ENCODE peak calls at places on chromosomes 16 and 17, in nine cellular contexts. One of them, this sample, is unnamed.
A peak's percentile ranks its signal among the peaks of the same experiment; 100 is the strongest.

GRCh38 chr17:19549746-19550623 is 16.3 kb downstream of the SLC47A1 start:
- DNase-seq in A549: no peak
- DNase-seq in fibroblast of the aortic adventitia: no peak
- DNase-seq in brain microvascular endothelial cell: no peak
- DNase-seq in tibial nerve: no peak
- DNase-seq in stomach: no peak
- DNase-seq in GM12864: no peak
- DNase-seq in left ventricle myocardium inferior: no peak
- DNase-seq in astrocyte of the spinal cord: no peak
- DNase-seq in this sample: no peak

GRCh38 chr16:27458196-27458728 is 56.3 kb downstream of the IL21R start:
- DNase-seq in A549: no peak
- DNase-seq in fibroblast of the aortic adventitia: no peak
- DNase-seq in brain microvascular endothelial cell: no peak
- DNase-seq in tibial nerve: no peak
- DNase-seq in stomach: no peak
- DNase-seq in GM12864: no peak
- DNase-seq in left ventricle myocardium inferior: no peak
- DNase-seq in astrocyte of the spinal cord: no peak
- DNase-seq in this sample: no peak

GRCh38 chr17:50841949-50842354 is 6.6 kb downstream of the WFIKKN2 start:
- DNase-seq in A549: peak; percentile 94
- DNase-seq in fibroblast of the aortic adventitia: peak; percentile 74
- DNase-seq in brain microvascular endothelial cell: peak; percentile 60
- DNase-seq in tibial nerve: peak; percentile 63
- DNase-seq in stomach: peak; percentile 75
- DNase-seq in GM12864: no peak
- DNase-seq in left ventricle myocardium inferior: peak; percentile 61
- DNase-seq in astrocyte of the spinal cord: peak; percentile 56
- DNase-seq in this sample: peak; percentile 45

GRCh38 chr16:67645397-67646121 is 615 bp downstream of the CARMIL2 start:
- DNase-seq in A549: no peak
- DNase-seq in fibroblast of the aortic adventitia: no peak
- DNase-seq in brain microvascular endothelial cell: no peak
- DNase-seq in tibial nerve: no peak
- DNase-seq in stomach: no peak
- DNase-seq in GM12864: no peak
- DNase-seq in left ventricle myocardium inferior: no peak
- DNase-seq in astrocyte of the spinal cord: no peak
- DNase-seq in this sample: no peak

GRCh38 chr17:63974594-63975192 is 2.0 kb upstream of the SCN4A start:
- DNase-seq in A549: peak; percentile 63
- DNase-seq in fibroblast of the aortic adventitia: peak; percentile 52
- DNase-seq in brain microvascular endothelial cell: peak; percentile 49
- DNase-seq in tibial nerve: no peak
- DNase-seq in stomach: no peak
- DNase-seq in GM12864: no peak
- DNase-seq in left ventricle myocardium inferior: no peak
- DNase-seq in astrocyte of the spinal cord: peak; percentile 52
- DNase-seq in this sample: peak; percentile 59

GRCh38 chr16:54936086-54936978 is 5.7 kb downstream of the IRX5 start:
- DNase-seq in A549: no peak
- DNase-seq in fibroblast of the aortic adventitia: peak; percentile 57
- DNase-seq in brain microvascular endothelial cell: no peak
- DNase-seq in tibial nerve: no peak
- DNase-seq in stomach: no peak
- DNase-seq in GM12864: no peak
- DNase-seq in left ventricle myocardium inferior: no peak
- DNase-seq in astrocyte of the spinal cord: peak; percentile 54
- DNase-seq in this sample: peak; percentile 75

GRCh38 chr16:19228057-19228456 is 57.5 kb upstream of the CLEC19A start:
- DNase-seq in A549: no peak
- DNase-seq in fibroblast of the aortic adventitia: no peak
- DNase-seq in brain microvascular endothelial cell: no peak
- DNase-seq in tibial nerve: no peak
- DNase-seq in stomach: no peak
- DNase-seq in GM12864: no peak
- DNase-seq in left ventricle myocardium inferior: no peak
- DNase-seq in astrocyte of the spinal cord: no peak
- DNase-seq in this sample: no peak

GRCh38 chr16:75319513-75320401 is 68.3 kb upstream of the BCAR1 start:
- DNase-seq in A549: no peak
- DNase-seq in fibroblast of the aortic adventitia: peak; percentile 92
- DNase-seq in brain microvascular endothelial cell: peak; percentile 81
- DNase-seq in tibial nerve: no peak
- DNase-seq in stomach: no peak
- DNase-seq in GM12864: peak; percentile 60
- DNase-seq in left ventricle myocardium inferior: no peak
- DNase-seq in astrocyte of the spinal cord: peak; percentile 97
- DNase-seq in this sample: peak; percentile 85

GRCh38 chr17:5500247-5500803 is 14.0 kb downstream of the MIS12 start:
- DNase-seq in A549: no peak
- DNase-seq in fibroblast of the aortic adventitia: no peak
- DNase-seq in brain microvascular endothelial cell: no peak
- DNase-seq in tibial nerve: no peak
- DNase-seq in stomach: no peak
- DNase-seq in GM12864: no peak
- DNase-seq in left ventricle myocardium inferior: no peak
- DNase-seq in astrocyte of the spinal cord: peak; percentile 9
- DNase-seq in this sample: peak; percentile 29

GRCh38 chr17:72591500-72592241 is 470.9 kb downstream of the SOX9 start:
- DNase-seq in A549: no peak
- DNase-seq in fibroblast of the aortic adventitia: peak; percentile 29
- DNase-seq in brain microvascular endothelial cell: no peak
- DNase-seq in tibial nerve: no peak
- DNase-seq in stomach: no peak
- DNase-seq in GM12864: no peak
- DNase-seq in left ventricle myocardium inferior: no peak
- DNase-seq in astrocyte of the spinal cord: peak; percentile 45
- DNase-seq in this sample: no peak

GRCh38 chr17:16261049-16261448 is 44.0 kb downstream of the PIGL start:
- DNase-seq in A549: no peak
- DNase-seq in fibroblast of the aortic adventitia: no peak
- DNase-seq in brain microvascular endothelial cell: no peak
- DNase-seq in tibial nerve: no peak
- DNase-seq in stomach: no peak
- DNase-seq in GM12864: no peak
- DNase-seq in left ventricle myocardium inferior: no peak
- DNase-seq in astrocyte of the spinal cord: no peak
- DNase-seq in this sample: no peak

GRCh38 chr16:71459510-71459909 is 2.5 kb downstream of the ZNF23 start:
- DNase-seq in A549: no peak
- DNase-seq in fibroblast of the aortic adventitia: no peak
- DNase-seq in brain microvascular endothelial cell: no peak
- DNase-seq in tibial nerve: no peak
- DNase-seq in stomach: no peak
- DNase-seq in GM12864: no peak
- DNase-seq in left ventricle myocardium inferior: no peak
- DNase-seq in astrocyte of the spinal cord: no peak
- DNase-seq in this sample: no peak

GRCh38 chr17:45394913-45395568 is 37.6 kb downstream of the ARHGAP27 start:
- DNase-seq in A549: peak; percentile 95
- DNase-seq in fibroblast of the aortic adventitia: peak; percentile 85
- DNase-seq in brain microvascular endothelial cell: peak; percentile 70
- DNase-seq in tibial nerve: peak; percentile 20
- DNase-seq in stomach: peak; percentile 63
- DNase-seq in GM12864: no peak
- DNase-seq in left ventricle myocardium inferior: peak; percentile 54
- DNase-seq in astrocyte of the spinal cord: peak; percentile 86
- DNase-seq in this sample: peak; percentile 93

GRCh38 chr16:75224281-75224680 is 5.5 kb downstream of the CTRB1 start:
- DNase-seq in A549: no peak
- DNase-seq in fibroblast of the aortic adventitia: no peak
- DNase-seq in brain microvascular endothelial cell: no peak
- DNase-seq in tibial nerve: no peak
- DNase-seq in stomach: no peak
- DNase-seq in GM12864: no peak
- DNase-seq in left ventricle myocardium inferior: no peak
- DNase-seq in astrocyte of the spinal cord: no peak
- DNase-seq in this sample: no peak

GRCh38 chr17:80859004-80859941 is 132.4 kb upstream of the CHMP6 start:
- DNase-seq in A549: no peak
- DNase-seq in fibroblast of the aortic adventitia: peak; percentile 94
- DNase-seq in brain microvascular endothelial cell: peak; percentile 80
- DNase-seq in tibial nerve: peak; percentile 58
- DNase-seq in stomach: peak; percentile 75
- DNase-seq in GM12864: no peak
- DNase-seq in left ventricle myocardium inferior: peak; percentile 69
- DNase-seq in astrocyte of the spinal cord: peak; percentile 89
- DNase-seq in this sample: peak; percentile 99

GRCh38 chr16:25034916-25035315 is 19.7 kb upstream of the ARHGAP17 start:
- DNase-seq in A549: no peak
- DNase-seq in fibroblast of the aortic adventitia: peak; percentile 27
- DNase-seq in brain microvascular endothelial cell: no peak
- DNase-seq in tibial nerve: no peak
- DNase-seq in stomach: no peak
- DNase-seq in GM12864: no peak
- DNase-seq in left ventricle myocardium inferior: no peak
- DNase-seq in astrocyte of the spinal cord: no peak
- DNase-seq in this sample: no peak

DNA sequence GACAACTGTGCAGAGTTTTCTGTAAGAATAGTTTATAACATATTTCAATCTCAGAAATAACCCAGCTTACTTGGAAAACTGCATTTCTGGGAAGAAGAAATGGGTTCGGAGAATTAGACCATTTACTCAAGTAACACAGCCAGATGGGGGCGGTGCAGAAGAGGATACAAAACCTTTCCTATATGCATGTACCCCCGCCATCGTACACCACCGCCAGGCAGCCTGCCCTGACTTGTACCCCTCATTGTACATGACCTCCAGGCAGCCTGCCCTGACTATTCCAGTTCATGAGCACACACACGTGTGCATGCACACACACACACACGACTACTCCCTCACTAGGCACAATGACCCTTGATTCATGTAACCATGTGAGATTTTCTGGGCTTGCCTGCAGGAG is 154.0 kb downstream of the C16orf78 start:
- DNase-seq in A549: no peak
- DNase-seq in fibroblast of the aortic adventitia: peak; percentile 14
- DNase-seq in brain microvascular endothelial cell: no peak
- DNase-seq in tibial nerve: no peak
- DNase-seq in stomach: no peak
- DNase-seq in GM12864: no peak
- DNase-seq in left ventricle myocardium inferior: no peak
- DNase-seq in astrocyte of the spinal cord: peak; percentile 7
- DNase-seq in this sample: no peak
- H3K4me3 ChIP-seq in A549: no peak overlapping the region
- H3K4me3 ChIP-seq in fibroblast of the aortic adventitia: peak overlapping the region; percentile 47
- H3K4me3 ChIP-seq in brain microvascular endothelial cell: no peak overlapping the region
- H3K4me3 ChIP-seq in tibial nerve: no peak overlapping the region
- H3K4me3 ChIP-seq in stomach: peak overlapping the region; percentile 33
- H3K4me3 ChIP-seq in GM12864: no peak overlapping the region
- H3K4me3 ChIP-seq in left ventricle myocardium inferior: peak overlapping the region; percentile 57
- H3K4me3 ChIP-seq in astrocyte of the spinal cord: no peak overlapping the region
- H3K4me3 ChIP-seq in this sample: no peak overlapping the region

GRCh38 chr16:56478228-56479049 is 27.1 kb downstream of the OGFOD1 start:
- DNase-seq in A549: no peak
- DNase-seq in fibroblast of the aortic adventitia: peak; percentile 51
- DNase-seq in brain microvascular endothelial cell: no peak
- DNase-seq in tibial nerve: no peak
- DNase-seq in stomach: no peak
- DNase-seq in GM12864: no peak
- DNase-seq in left ventricle myocardium inferior: no peak
- DNase-seq in astrocyte of the spinal cord: peak; percentile 19
- DNase-seq in this sample: no peak
- TF ChIP-seq CTCF in A549: no peak
- TF ChIP-seq CTCF in fibroblast of the aortic adventitia: no peak
- TF ChIP-seq CTCF in brain microvascular endothelial cell: no peak
- TF ChIP-seq CTCF in tibial nerve: no peak
- TF ChIP-seq CTCF in stomach: no peak
- TF ChIP-seq CTCF in GM12864: no peak
- TF ChIP-seq CTCF in left ventricle myocardium inferior: no peak
- TF ChIP-seq CTCF in astrocyte of the spinal cord: no peak
- TF ChIP-seq CTCF in this sample: no peak

GRCh38 chr17:49388290-49388640 is 26.2 kb upstream of the ZNF652 start:
- DNase-seq in A549: no peak
- DNase-seq in fibroblast of the aortic adventitia: no peak
- DNase-seq in brain microvascular endothelial cell: no peak
- DNase-seq in tibial nerve: no peak
- DNase-seq in stomach: no peak
- DNase-seq in GM12864: no peak
- DNase-seq in left ventricle myocardium inferior: no peak
- DNase-seq in astrocyte of the spinal cord: no peak
- DNase-seq in this sample: no peak

GRCh38 chr17:49386373-49386772 is 24.3 kb upstream of the ZNF652 start:
- DNase-seq in A549: no peak
- DNase-seq in fibroblast of the aortic adventitia: no peak
- DNase-seq in brain microvascular endothelial cell: no peak
- DNase-seq in tibial nerve: no peak
- DNase-seq in stomach: no peak
- DNase-seq in GM12864: no peak
- DNase-seq in left ventricle myocardium inferior: no peak
- DNase-seq in astrocyte of the spinal cord: no peak
- DNase-seq in this sample: no peak

GRCh38 chr17:49388692-49389513 is 25.8 kb downstream of the PHB1 start:
- DNase-seq in A549: no peak
- DNase-seq in fibroblast of the aortic adventitia: no peak
- DNase-seq in brain microvascular endothelial cell: no peak
- DNase-seq in tibial nerve: no peak
- DNase-seq in stomach: no peak
- DNase-seq in GM12864: no peak
- DNase-seq in left ventricle myocardium inferior: no peak
- DNase-seq in astrocyte of the spinal cord: no peak
- DNase-seq in this sample: peak; percentile 58

GRCh38 chr17:49384962-49385361 is 22.9 kb upstream of the ZNF652 start:
- DNase-seq in A549: no peak
- DNase-seq in fibroblast of the aortic adventitia: no peak
- DNase-seq in brain microvascular endothelial cell: no peak
- DNase-seq in tibial nerve: no peak
- DNase-seq in stomach: no peak
- DNase-seq in GM12864: no peak
- DNase-seq in left ventricle myocardium inferior: no peak
- DNase-seq in astrocyte of the spinal cord: no peak
- DNase-seq in this sample: no peak

GRCh38 chr17:49387374-49388289 is 25.6 kb upstream of the ZNF652 start:
- DNase-seq in A549: no peak
- DNase-seq in fibroblast of the aortic adventitia: no peak
- DNase-seq in brain microvascular endothelial cell: no peak
- DNase-seq in tibial nerve: no peak
- DNase-seq in stomach: no peak
- DNase-seq in GM12864: no peak
- DNase-seq in left ventricle myocardium inferior: no peak
- DNase-seq in astrocyte of the spinal cord: no peak
- DNase-seq in this sample: no peak
- H3K4me3 ChIP-seq in A549: no peak overlapping the region
- H3K4me3 ChIP-seq in fibroblast of the aortic adventitia: no peak overlapping the region
- H3K4me3 ChIP-seq in brain microvascular endothelial cell: no peak overlapping the region
- H3K4me3 ChIP-seq in tibial nerve: no peak overlapping the region
- H3K4me3 ChIP-seq in stomach: no peak overlapping the region
- H3K4me3 ChIP-seq in GM12864: peak overlapping the region; percentile 13
- H3K4me3 ChIP-seq in left ventricle myocardium inferior: no peak overlapping the region
- H3K4me3 ChIP-seq in astrocyte of the spinal cord: no peak overlapping the region
- H3K4me3 ChIP-seq in this sample: no peak overlapping the region

DNA sequence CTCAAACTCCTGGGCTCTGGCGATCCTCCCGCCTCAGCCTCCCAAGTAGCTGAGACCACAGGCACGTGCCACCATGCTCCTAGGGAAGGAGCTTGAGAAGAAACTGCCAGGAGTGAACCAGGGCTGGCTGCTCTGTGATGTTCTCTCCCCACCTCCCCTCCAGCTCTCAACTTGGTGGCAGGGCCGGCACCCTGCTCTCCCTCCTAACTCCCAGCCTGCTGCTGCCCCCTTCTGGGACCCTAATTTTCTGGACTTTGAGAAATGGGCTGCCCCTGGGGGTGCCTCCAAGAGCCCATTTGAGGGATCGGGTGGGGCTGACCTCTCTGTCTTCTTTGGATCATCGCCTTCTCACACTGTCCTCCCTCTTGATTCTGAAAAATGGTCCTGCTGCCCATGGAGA is 14.9 kb upstream of the STAT3 start:
- DNase-seq in A549: no peak
- DNase-seq in fibroblast of the aortic adventitia: no peak
- DNase-seq in brain microvascular endothelial cell: no peak
- DNase-seq in tibial nerve: no peak
- DNase-seq in stomach: peak; percentile 28
- DNase-seq in GM12864: no peak
- DNase-seq in left ventricle myocardium inferior: no peak
- DNase-seq in astrocyte of the spinal cord: no peak
- DNase-seq in this sample: no peak
- TF ChIP-seq CTCF in A549: peak; percentile 45
- TF ChIP-seq CTCF in fibroblast of the aortic adventitia: no peak
- TF ChIP-seq CTCF in brain microvascular endothelial cell: peak; percentile 43
- TF ChIP-seq CTCF in tibial nerve: no peak
- TF ChIP-seq CTCF in stomach: no peak
- TF ChIP-seq CTCF in GM12864: peak; percentile 62
- TF ChIP-seq CTCF in left ventricle myocardium inferior: peak; percentile 26
- TF ChIP-seq CTCF in astrocyte of the spinal cord: peak; percentile 20
- TF ChIP-seq CTCF in this sample: no peak

This sample was measured in foreskin fibroblast.